ENCODE peak calls at places on chromosomes 6 and 20, in six cellular contexts. U, M, K, G, J and E are unnamed samples.

GRCh38 chr20:3652646-3653596 is 10.3 kb downstream of the GFRA4 start:
- DNase-seq in U (no peak), M (no peak), K (no peak), G (no peak), J (no peak), E (no peak)

GRCh38 chr6:41546475-41546865 is 289 bp downstream of the FOXP4 start:
- DNase-seq in U (no peak), M (no peak), K (no peak), G (no peak), J (no peak), E (no peak)

GRCh38 chr6:27545271-27546046 is 72.6 kb upstream of the ZNF184 start:
- DNase-seq in U (peak), M (no peak), K (peak), G (peak), J (peak), E (peak)

GRCh38 chr20:56848561-56848960 is 219.5 kb downstream of the TFAP2C start:
- DNase-seq in U (no peak), M (no peak), K (no peak), G (no peak), J (no peak), E (no peak)

GRCh38 chr20:12823742-12824141 is 185.0 kb upstream of the SPTLC3 start:
- DNase-seq in U (no peak), M (no peak), K (no peak), G (no peak), J (no peak), E (no peak)

GRCh38 chr6:105209950-105210706 is 30.3 kb upstream of the POPDC3 start:
- DNase-seq in U (no peak), M (no peak), K (peak), G (no peak), J (peak), E (no peak)

GRCh38 chr6:3162067-3162497 is 4.7 kb upstream of the TUBB2A start:
- DNase-seq in U (peak), M (no peak), K (no peak), G (no peak), J (peak), E (no peak)

GRCh38 chr20:32296874-32297420 is 19.5 kb downstream of the KIF3B start:
- DNase-seq in U (no peak), M (no peak), K (peak), G (no peak), J (no peak), E (no peak)

GRCh38 chr20:3929713-3930060 is 40.5 kb downstream of the PANK2 start:
- DNase-seq in U (no peak), M (no peak), K (no peak), G (no peak), J (no peak), E (no peak)

GRCh38 chr20:50445367-50446151 is 64.6 kb upstream of the PTPN1 start:
- DNase-seq in U (peak), M (no peak), K (no peak), G (no peak), J (peak), E (no peak)

GRCh38 chr20:59010321-59010994 is 3.4 kb upstream of the CTSZ start:
- DNase-seq in U (peak), M (no peak), K (no peak), G (no peak), J (no peak), E (no peak)

GRCh38 chr6:54778731-54779130 is 67.8 kb upstream of the FAM83B start:
- DNase-seq in U (no peak), M (peak), K (no peak), G (no peak), J (no peak), E (no peak)

DNA sequence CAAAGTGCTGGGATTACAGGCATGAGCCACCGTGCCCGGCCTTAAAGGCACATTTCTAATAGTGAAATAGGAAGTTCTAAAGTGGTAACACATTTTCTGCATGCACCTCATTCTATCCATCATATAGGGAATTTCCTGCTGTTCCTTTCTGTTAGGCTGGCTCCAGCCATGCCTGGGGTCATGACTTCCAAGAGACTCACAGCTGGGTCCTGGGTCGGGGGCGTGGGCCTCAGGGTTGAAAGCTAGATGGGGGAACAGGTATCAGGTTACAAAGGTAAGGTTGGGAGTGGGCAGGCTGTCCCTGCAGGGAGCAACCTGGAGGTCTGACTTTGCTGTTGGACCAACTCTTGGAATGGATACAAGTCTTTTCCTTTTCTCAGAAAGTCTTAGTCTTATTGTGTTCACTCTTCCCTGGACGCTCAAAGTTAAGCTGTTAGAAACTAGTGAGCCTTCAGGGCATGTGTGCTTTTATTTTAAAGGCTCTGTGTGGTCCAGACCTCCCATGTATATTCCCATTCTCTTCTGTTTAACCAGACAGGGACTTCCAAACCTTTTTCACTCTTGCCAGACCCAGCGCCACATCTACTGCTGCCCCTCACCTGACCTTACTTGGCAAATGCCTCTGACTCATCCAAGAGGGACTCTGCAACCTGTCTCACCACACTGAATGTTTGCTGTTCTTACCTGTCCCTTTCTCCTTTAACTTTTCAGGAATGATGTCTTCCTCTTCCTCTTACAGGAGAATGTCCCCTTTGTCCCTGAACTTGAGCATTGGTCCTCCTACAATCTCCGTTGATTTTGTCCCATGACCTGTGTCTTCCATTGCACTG is 64.4 kb downstream of the TMEM170B start:
- DNase-seq in U (peak), M (no peak), K (no peak), G (no peak), J (no peak), E (peak)
- H2BK120ac ChIP-seq in U (no peak), M (no peak), K (peak), G (no peak), J (no peak), E (no peak)

DNA sequence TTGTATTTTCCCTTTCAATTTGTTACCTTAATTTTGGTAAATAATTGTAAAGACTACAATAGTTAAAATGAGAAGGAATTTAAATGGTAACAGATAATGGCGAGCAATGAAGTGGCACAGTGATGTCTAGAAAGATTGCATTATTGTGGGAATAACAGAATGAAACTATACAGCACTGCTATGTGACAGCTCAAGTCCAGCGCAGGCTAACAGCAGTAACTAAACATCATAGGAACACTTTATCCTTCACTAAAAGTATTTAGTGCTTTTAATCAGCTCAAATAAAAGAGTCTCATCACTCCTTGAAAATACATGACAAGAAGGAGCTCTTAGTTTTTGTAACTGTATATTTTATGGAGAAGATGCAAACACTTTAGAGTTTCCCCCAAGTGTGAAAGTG is 190.8 kb downstream of the TENT5A start:
- DNase-seq in U (no peak), M (no peak), K (peak), G (no peak), J (peak), E (no peak)
- H2BK15ac ChIP-seq in U (no peak), M (no peak), K (no peak), G (no peak), J (no peak), E (no peak)

GRCh38 chr6:167235421-167236238 is 55.5 kb upstream of the UNC93A start:
- DNase-seq in U (no peak), M (no peak), K (no peak), G (peak), J (no peak), E (no peak)
- H2AK5ac ChIP-seq in U (peak), M (peak), K (no peak), G (no peak), J (no peak), E (no peak)

GRCh38 chr6:113879186-113880096 is 22.3 kb downstream of the MARCKS start:
- DNase-seq in U (peak), M (peak), K (peak), G (no peak), J (peak), E (peak)

GRCh38 chr6:113871975-113872374 is 14.8 kb downstream of the MARCKS start:
- DNase-seq in U (no peak), M (no peak), K (no peak), G (no peak), J (no peak), E (no peak)

GRCh38 chr6:113875470-113875869 is 18.3 kb downstream of the MARCKS start:
- DNase-seq in U (peak), M (no peak), K (peak), G (no peak), J (peak), E (no peak)

GRCh38 chr6:113873043-113873667 is 16.0 kb downstream of the MARCKS start:
- DNase-seq in U (no peak), M (no peak), K (no peak), G (no peak), J (no peak), E (no peak)

DNA sequence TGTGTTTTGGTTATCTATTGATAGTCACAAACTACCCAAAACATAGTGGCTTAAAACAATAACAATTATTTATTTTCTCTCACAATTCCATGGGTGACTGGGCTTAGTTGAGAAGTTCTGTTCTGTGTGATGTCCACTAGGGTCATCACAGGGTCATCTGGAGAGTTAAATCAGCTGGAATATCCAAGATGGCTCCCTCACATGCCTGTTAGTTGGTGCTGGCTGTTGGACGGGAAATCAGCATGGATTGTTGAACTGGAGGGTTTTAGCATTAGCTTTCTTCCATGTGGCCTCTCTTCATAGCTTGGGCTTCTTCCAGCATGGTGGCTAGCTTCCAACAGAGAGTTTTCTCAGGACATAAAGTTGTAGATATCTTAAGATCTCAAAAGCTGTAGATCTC is 19.5 kb downstream of the MARCKS start:
- DNase-seq in U (peak), M (no peak), K (peak), G (no peak), J (no peak), E (no peak)
- H2BK120ac ChIP-seq in U (no peak), M (no peak), K (no peak), G (no peak), J (no peak), E (no peak)

DNA sequence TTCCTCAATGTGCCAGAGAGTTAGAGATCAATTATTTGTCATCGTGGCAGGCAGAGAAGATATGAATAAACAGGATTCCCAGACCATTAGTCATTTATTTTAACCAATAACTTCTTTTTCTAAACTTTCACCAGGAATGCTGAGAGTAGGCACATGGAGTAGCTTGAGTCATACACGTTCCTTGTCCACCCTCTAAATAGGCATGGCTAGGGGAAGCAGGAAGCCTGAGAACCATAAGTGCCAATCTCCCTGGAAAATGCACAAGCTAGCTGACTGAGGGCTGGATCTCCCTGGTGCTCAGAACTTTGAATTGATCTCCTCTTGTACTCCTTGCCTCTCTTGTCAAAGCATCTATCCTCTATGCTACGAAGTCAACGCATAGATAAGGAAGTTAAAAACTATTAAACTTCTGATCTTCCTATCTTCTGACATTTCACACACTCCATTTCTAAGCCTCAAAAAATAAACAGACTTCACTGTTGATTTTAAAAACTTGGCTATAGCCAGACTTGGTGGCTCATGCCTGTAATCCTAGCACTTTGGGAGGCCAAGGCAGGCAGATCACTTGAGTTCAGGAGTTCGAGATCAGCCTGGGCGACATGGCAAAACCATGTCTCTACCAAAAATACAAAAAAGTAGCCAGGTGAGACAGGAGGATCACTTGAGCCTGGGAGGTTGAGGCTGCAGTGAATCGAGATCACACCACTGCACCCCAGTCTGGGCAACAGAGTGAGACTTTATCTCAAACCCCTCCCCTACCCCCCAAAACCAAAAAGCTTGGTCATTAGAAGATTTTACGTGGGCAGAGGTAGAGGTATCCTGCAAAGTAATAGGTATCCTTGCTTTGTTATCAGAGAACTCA is 11.8 kb downstream of the ADTRP start:
- DNase-seq in U (peak), M (no peak), K (peak), G (no peak), J (peak), E (no peak)
- H2BK15ac ChIP-seq in U (peak), M (no peak), K (peak), G (no peak), J (no peak), E (no peak)

DNA sequence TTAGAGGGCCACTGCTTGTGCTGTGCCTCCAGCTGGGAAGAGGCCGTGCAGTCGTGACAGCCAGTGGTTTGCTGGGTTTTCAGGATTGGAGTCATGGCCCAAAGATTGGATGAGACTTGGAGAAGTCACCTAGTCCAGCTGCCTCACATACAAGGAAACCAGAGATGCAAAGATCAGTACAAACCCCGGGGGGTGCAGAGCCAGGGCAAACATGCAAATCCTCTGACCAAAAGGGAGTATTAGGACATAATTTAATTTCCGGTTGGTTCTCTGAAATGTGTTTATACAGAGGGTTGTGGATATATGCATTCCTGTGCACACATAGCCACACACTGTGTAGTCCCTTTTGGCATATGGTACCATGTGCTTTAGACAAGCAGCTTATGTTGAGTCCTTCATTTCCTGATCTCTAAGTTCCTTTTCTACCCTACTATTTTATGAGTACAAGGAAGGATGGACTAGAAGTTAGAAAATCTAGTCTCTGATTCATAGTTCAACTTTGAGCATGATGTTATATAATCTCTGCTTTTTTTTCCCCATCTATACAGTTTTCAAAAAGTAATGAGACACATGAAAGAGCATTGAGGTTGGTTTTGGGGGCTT is 123.5 kb downstream of the PLEKHG1 start:
- DNase-seq in U (no peak), M (no peak), K (no peak), G (no peak), J (no peak), E (no peak)
- H2AK5ac ChIP-seq in U (no peak), M (no peak), K (no peak), G (no peak), J (no peak), E (no peak)

GRCh38 chr6:158860279-158860865 is 41.2 kb upstream of the EZR start:
- DNase-seq in U (no peak), M (no peak), K (no peak), G (no peak), J (no peak), E (no peak)
- H2BK120ac ChIP-seq in U (no peak), M (no peak), K (no peak), G (no peak), J (no peak), E (no peak)